ENCODE peak calls at places on chromosomes 1 and 21, in four cellular contexts. V is HuH-7.5, D is fibroblast of pulmonary artery, L is GM20000. A is an unnamed sample.

GRCh38 chr1:223832637-223832943 is 13.2 kb downstream of the TP53BP2 start:
- DNase-seq in V (no peak), D (no peak), L (no peak), A (no peak)

GRCh38 chr1:181216571-181216994 is 128.1 kb downstream of the IER5 start:
- DNase-seq in V (no peak), D (no peak), L (no peak), A (no peak)

GRCh38 chr1:162976628-162977027 is 92.5 kb upstream of the RGS4 start:
- DNase-seq in V (no peak), D (no peak), L (no peak), A (no peak)

GRCh38 chr1:57065442-57065841 is 99.6 kb upstream of the C8B start:
- DNase-seq in V (no peak), D (no peak), L (no peak), A (no peak)

GRCh38 chr1:29355375-29355774 is 119.1 kb downstream of the PTPRU start:
- DNase-seq in V (no peak), D (no peak), L (no peak), A (no peak)

GRCh38 chr1:150564051-150564991 is 15.1 kb downstream of the MCL1 start:
- DNase-seq in V (no peak), D (peak; percentile 49), L (no peak), A (no peak)

GRCh38 chr1:53470155-53470554 is 11.0 kb downstream of the DMRTB1 start:
- DNase-seq in V (peak; percentile 82), D (peak; percentile 71), L (no peak), A (peak; percentile 64)

GRCh38 chr1:21811875-21812305 is at the start of gene LDLRAD2:
- DNase-seq in V (no peak), D (peak; percentile 49), L (peak; percentile 21), A (no peak)

GRCh38 chr21:42777757-42778344 is 101.5 kb downstream of the WDR4 start:
- DNase-seq in V (no peak), D (no peak), L (peak; percentile 66), A (no peak)

GRCh38 chr1:86758570-86758969 is 54.2 kb downstream of the SH3GLB1 start:
- DNase-seq in V (peak; percentile 46), D (no peak), L (no peak), A (no peak)

GRCh38 chr1:29532285-29532684 is 296.0 kb downstream of the PTPRU start:
- DNase-seq in V (no peak), D (no peak), L (no peak), A (no peak)

GRCh38 chr1:169838942-169839341 is 44.2 kb upstream of the METTL18 start:
- DNase-seq in V (no peak), D (no peak), L (no peak), A (no peak)

GRCh38 chr1:14597343-14598006 is 1.0 kb upstream of the KAZN start:
- DNase-seq in V (no peak), D (no peak), L (no peak), A (no peak)

GRCh38 chr1:78045850-78046778 is at the start of gene GIPC2:
- DNase-seq in V (peak; percentile 41), D (peak; percentile 26), L (peak; percentile 41), A (peak; percentile 59)

GRCh38 chr1:167083066-167083682 is 7.0 kb downstream of the GPA33 start:
- DNase-seq in V (no peak), D (no peak), L (no peak), A (no peak)

GRCh38 chr1:6180215-6180577 is at the start of gene CHD5:
- DNase-seq in V (peak; percentile 22), D (no peak), L (no peak), A (no peak)

GRCh38 chr21:45320261-45320990 is 32.7 kb upstream of the POFUT2 start:
- DNase-seq in V (no peak), D (no peak), L (no peak), A (no peak)

GRCh38 chr1:107950434-107950833 is 14.5 kb downstream of the VAV3 start:
- DNase-seq in V (no peak), D (no peak), L (no peak), A (no peak)

GRCh38 chr21:34141373-34141772 is 68.0 kb downstream of the MRPS6 start:
- DNase-seq in V (no peak), D (no peak), L (no peak), A (no peak)

GRCh38 chr1:39021431-39021830 is 4.7 kb upstream of the NDUFS5 start:
- DNase-seq in V (no peak), D (no peak), L (no peak), A (no peak)

GRCh38 chr1:215595231-215595630 is 28.1 kb downstream of the KCTD3 start:
- DNase-seq in V (no peak), D (no peak), L (no peak), A (no peak)

GRCh38 chr1:172497230-172497629 is 35.7 kb upstream of the SUCO start:
- DNase-seq in V (peak; percentile 5), D (peak; percentile 28), L (no peak), A (no peak)

GRCh38 chr1:165228676-165229075 is 127.8 kb downstream of the LMX1A start:
- DNase-seq in V (no peak), D (peak; percentile 6), L (no peak), A (no peak)

GRCh38 chr1:112522621-112523020 is 13.9 kb downstream of the WNT2B start:
- DNase-seq in V (no peak), D (peak; percentile 84), L (no peak), A (no peak)

GRCh38 chr1:187283984-187284383 is 455.2 kb downstream of the PLA2G4A start:
- DNase-seq in V (no peak), D (no peak), L (no peak), A (no peak)

GRCh38 chr1:88684482-88685238 is 587 bp downstream of the PKN2 start:
- DNase-seq in V (peak; percentile 28), D (peak; percentile 44), L (peak; percentile 72), A (peak; percentile 78)

GRCh38 chr21:34771512-34772028 is 102.8 kb downstream of the CLIC6 start:
- DNase-seq in V (no peak), D (peak; percentile 78), L (no peak), A (peak; percentile 11)

GRCh38 chr1:61888808-61889207 is 146.5 kb downstream of the PATJ start:
- DNase-seq in V (no peak), D (no peak), L (no peak), A (no peak)

GRCh38 chr1:160541622-160542302 is 18.7 kb upstream of the SLAMF6 start:
- DNase-seq in V (no peak), D (peak; percentile 5), L (no peak), A (no peak)

GRCh38 chr1:196209983-196210382 is 398.3 kb downstream of the KCNT2 start:
- DNase-seq in V (no peak), D (peak; percentile 64), L (no peak), A (no peak)

GRCh38 chr1:246800356-246800755 is 76.1 kb downstream of the SCCPDH start:
- DNase-seq in V (no peak), D (no peak), L (no peak), A (no peak)

GRCh38 chr1:246566808-246567154 is 525 bp downstream of the CNST start:
- DNase-seq in V (no peak), D (peak; percentile 37), L (peak; percentile 48), A (no peak)

GRCh38 chr21:28150778-28151177 is 841.9 kb downstream of the LTN1 start:
- DNase-seq in V (no peak), D (no peak), L (no peak), A (no peak)

GRCh38 chr1:26541816-26542711 is 12.5 kb downstream of the RPS6KA1 start:
- DNase-seq in V (peak; percentile 64), D (peak; percentile 97), L (peak; percentile 88), A (peak; percentile 14)

GRCh38 chr1:31063636-31064035 is 1.9 kb downstream of the PUM1 start:
- DNase-seq in V (no peak), D (peak; percentile 31), L (no peak), A (peak; percentile 51)

GRCh38 chr1:84771895-84772294 is 81.6 kb upstream of the SSX2IP start:
- DNase-seq in V (no peak), D (no peak), L (no peak), A (no peak)

GRCh38 chr21:29342394-29342957 is 43.8 kb downstream of the BACH1 start:
- DNase-seq in V (no peak), D (peak; percentile 96), L (peak; percentile 54), A (peak; percentile 91)

GRCh38 chr1:27576846-27577245 is 27.1 kb downstream of the AHDC1 start:
- DNase-seq in V (no peak), D (no peak), L (no peak), A (no peak)